ENCODE peak calls at places on chromosomes 5 and 9, in five cellular contexts. W is IMR-90, N is A549, Y is K562, M is SK-N-SH. P is an unnamed sample.

GRCh38 chr9:137789295-137789895 is 88.2 kb upstream of the CACNA1B start:
- DNase-seq in W (no peak), N (no peak), Y (no peak), M (no peak), P (no peak)

GRCh38 chr9:33988219-33988890 is 60.3 kb downstream of the UBAP2 start:
- DNase-seq in W (peak; percentile 43), N (no peak), Y (no peak), M (no peak), P (peak; percentile 62)

GRCh38 chr9:78510035-78510434 is 213.1 kb downstream of the PSAT1 start:
- DNase-seq in W (no peak), N (no peak), Y (no peak), M (no peak), P (no peak)

GRCh38 chr5:135977375-135977928 is 22.7 kb upstream of the LECT2 start:
- DNase-seq in W (peak; percentile 30), N (peak; percentile 95), Y (peak; percentile 65), M (no peak), P (no peak)

GRCh38 chr5:110824936-110825441 is 86.2 kb downstream of the SLC25A46 start:
- DNase-seq in W (no peak), N (no peak), Y (no peak), M (no peak), P (no peak)

GRCh38 chr5:180808461-180809000 is 5.9 kb upstream of the MGAT1 start:
- DNase-seq in W (no peak), N (no peak), Y (peak; percentile 34), M (peak; percentile 46), P (no peak)

GRCh38 chr9:112571624-112572341 is 85.2 kb downstream of the KIAA1958 start:
- DNase-seq in W (no peak), N (no peak), Y (no peak), M (no peak), P (no peak)

GRCh38 chr5:72478276-72478675 is 28.9 kb downstream of the ZNF366 start:
- DNase-seq in W (no peak), N (no peak), Y (no peak), M (no peak), P (no peak)

GRCh38 chr5:145246961-145247744 is 588.0 kb downstream of the PRELID2 start:
- DNase-seq in W (peak; percentile 39), N (no peak), Y (no peak), M (no peak), P (no peak)

GRCh38 chr9:83538172-83538889 is at the start of gene FRMD3:
- DNase-seq in W (peak; percentile 16), N (peak; percentile 82), Y (no peak), M (peak; percentile 91), P (no peak)

GRCh38 chr5:154782326-154782725 is 27.1 kb downstream of the LARP1 start:
- DNase-seq in W (no peak), N (no peak), Y (peak; percentile 58), M (no peak), P (no peak)

GRCh38 chr5:373710-374602 is 52.4 kb downstream of the AHRR start:
- DNase-seq in W (peak; percentile 77), N (no peak), Y (peak; percentile 69), M (peak; percentile 91), P (no peak)

GRCh38 chr5:6568909-6569308 is 63.9 kb downstream of the NSUN2 start:
- DNase-seq in W (no peak), N (no peak), Y (no peak), M (no peak), P (no peak)

GRCh38 chr5:111278824-111279504 is 54.8 kb downstream of the CAMK4 start:
- DNase-seq in W (no peak), N (peak; percentile 58), Y (peak; percentile 74), M (peak; percentile 42), P (peak; percentile 33)

GRCh38 chr5:57172466-57172961 is 1.3 kb upstream of the GPBP1 start:
- DNase-seq in W (no peak), N (peak; percentile 33), Y (peak; percentile 23), M (peak; percentile 43), P (no peak)

GRCh38 chr5:154977409-154977808 is 36.1 kb upstream of the KIF4B start:
- DNase-seq in W (peak; percentile 47), N (peak; percentile 27), Y (no peak), M (no peak), P (no peak)

GRCh38 chr9:6876195-6876594 is 118.4 kb downstream of the KDM4C start:
- DNase-seq in W (peak; percentile 23), N (no peak), Y (no peak), M (no peak), P (no peak)
- TF ChIP-seq RCOR1 in W (no peak), N (no peak), Y (no peak), M (no peak), P (no peak)

DNA sequence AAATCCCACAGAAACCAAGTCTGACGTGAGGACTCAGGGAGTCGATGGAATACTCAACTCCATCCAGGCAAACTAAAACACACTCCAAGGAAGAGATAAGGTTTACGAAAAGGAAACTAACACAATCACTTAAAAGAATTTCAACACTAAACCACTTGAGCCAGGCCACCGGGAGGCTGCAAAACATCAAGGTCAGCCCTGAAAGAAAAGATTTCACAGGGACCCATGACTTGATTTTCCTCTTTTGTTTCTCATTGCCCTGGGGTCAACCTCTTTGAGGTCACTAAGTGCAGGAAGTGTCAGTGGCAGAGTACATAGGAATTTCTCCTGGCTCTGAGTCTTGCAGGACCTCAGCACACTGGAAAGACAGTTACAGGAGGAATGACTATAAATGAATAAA is 77.8 kb upstream of the TARS1 start:
- DNase-seq in W (peak; percentile 71), N (no peak), Y (no peak), M (no peak), P (no peak)
- TF ChIP-seq RCOR1 in W (no peak), N (no peak), Y (no peak), M (no peak), P (no peak)

GRCh38 chr9:37582548-37583157 is 6.5 kb upstream of the FBXO10 start:
- DNase-seq in W (peak; percentile 86), N (peak; percentile 78), Y (no peak), M (no peak), P (no peak)
- TF ChIP-seq RCOR1 in W (no peak), N (no peak), Y (no peak), M (no peak), P (no peak)

GRCh38 chr5:172910828-172911627 is 48.2 kb upstream of the RPL26L1 start:
- DNase-seq in W (peak; percentile 96), N (peak; percentile 96), Y (peak; percentile 22), M (peak; percentile 75), P (peak; percentile 61)
- TF ChIP-seq RCOR1 in W (peak; percentile 38), N (peak; percentile 77), Y (peak; percentile 18), M (peak; percentile 25), P (no peak)

DNA sequence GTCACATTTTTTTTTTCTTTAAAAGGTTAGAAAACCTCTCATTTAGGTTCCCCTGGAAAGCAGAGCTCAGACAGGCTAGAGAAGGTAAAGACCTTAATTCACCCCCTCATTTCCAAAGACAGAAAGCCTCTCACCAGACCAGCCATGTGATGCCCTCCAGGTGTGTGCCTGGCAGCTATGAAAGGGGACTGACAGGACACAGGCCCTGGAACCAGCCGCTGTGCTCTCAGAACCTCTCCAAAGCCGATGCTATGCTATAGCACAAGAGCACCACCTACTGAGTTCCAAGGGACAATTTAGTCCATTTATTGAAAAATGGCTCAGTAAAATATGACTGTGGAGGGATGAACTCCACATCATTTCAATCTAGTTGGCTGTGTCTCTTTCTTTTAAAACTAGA is 48.8 kb downstream of the FANCC start:
- DNase-seq in W (peak; percentile 41), N (peak; percentile 63), Y (no peak), M (peak; percentile 77), P (no peak)
- TF ChIP-seq RCOR1 in W (no peak), N (no peak), Y (no peak), M (peak; percentile 62), P (no peak)

GRCh38 chr5:89849819-89850515 is 559.6 kb downstream of the CETN3 start:
- DNase-seq in W (no peak), N (no peak), Y (no peak), M (no peak), P (no peak)
- TF ChIP-seq RCOR1 in W (no peak), N (no peak), Y (no peak), M (no peak), P (no peak)

DNA sequence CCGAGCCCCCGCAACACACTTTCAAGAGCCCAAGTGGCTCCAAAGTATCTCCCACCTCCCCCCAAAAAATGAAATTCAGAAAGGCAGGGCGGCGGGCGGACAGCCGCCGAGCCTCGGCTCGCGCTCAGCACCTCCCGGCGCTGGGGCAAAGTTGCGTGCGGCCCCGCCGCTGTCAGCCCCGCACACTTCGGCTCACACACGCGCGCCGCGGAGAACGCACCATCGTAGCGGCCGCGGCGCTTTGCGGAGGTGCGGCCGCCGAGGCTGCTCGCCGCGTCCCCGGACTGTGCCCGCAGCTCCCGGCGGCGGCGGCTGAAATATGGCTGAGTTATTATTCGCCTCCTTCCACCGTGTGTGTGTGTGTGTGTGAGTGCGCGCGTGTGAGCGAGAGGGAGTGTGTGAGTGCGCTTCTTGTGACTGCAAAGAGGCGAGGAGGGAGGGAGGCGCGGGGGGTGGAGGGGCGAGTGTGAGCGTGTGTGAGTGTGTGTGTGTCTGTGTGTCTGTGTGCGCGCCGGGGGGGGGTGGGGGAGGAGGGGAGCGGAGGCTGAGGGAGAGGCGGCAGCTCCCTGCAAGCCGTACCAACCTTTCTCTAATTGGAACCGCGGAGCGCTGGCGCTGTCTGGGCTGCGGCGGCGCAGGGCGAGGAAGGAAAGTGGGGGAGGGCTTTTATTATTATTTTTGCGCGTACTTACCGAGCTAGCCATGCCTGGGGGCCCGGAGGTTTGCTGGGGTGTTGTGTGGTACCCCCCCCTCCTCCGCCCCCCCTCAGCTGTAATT is 558 bp downstream of the MLLT3 start:
- DNase-seq in W (peak; percentile 70), N (peak; percentile 86), Y (no peak), M (peak; percentile 84), P (no peak)
- TF ChIP-seq RCOR1 in W (no peak), N (no peak), Y (no peak), M (no peak), P (no peak)

GRCh38 chr9:121651295-121652036 is at the start of gene DAB2IP:
- DNase-seq in W (peak; percentile 39), N (no peak), Y (peak; percentile 49), M (peak; percentile 93), P (no peak)
- TF ChIP-seq RCOR1 in W (no peak), N (no peak), Y (no peak), M (no peak), P (no peak)

GRCh38 chr9:1284727-1285126 is 234.6 kb downstream of the DMRT2 start:
- DNase-seq in W (no peak), N (no peak), Y (no peak), M (no peak), P (no peak)

GRCh38 chr9:1285526-1285925 is 235.4 kb downstream of the DMRT2 start:
- DNase-seq in W (no peak), N (no peak), Y (no peak), M (no peak), P (no peak)
- TF ChIP-seq RCOR1 in W (no peak), N (no peak), Y (no peak), M (no peak), P (no peak)